ENCODE peak calls at places on chromosomes 16 and 17, in six cellular contexts. One of them, this sample, is unnamed.

GRCh38 chr17:194844-195602 is 13.6 kb upstream of the DOC2B start:
- DNase-seq in anterior cingulate cortex: no peak
- DNase-seq in CD8-positive, alpha-beta T cell: no peak
- DNase-seq in HTR-8/SVneo: no peak
- DNase-seq in GM04503: no peak
- DNase-seq in tibial nerve: no peak
- DNase-seq in this sample: no peak

GRCh38 chr16:85659805-85660511 is 28.8 kb downstream of the GINS2 start:
- DNase-seq in HTR-8/SVneo: peak; percentile 82
- DNase-seq in CD8-positive, alpha-beta T cell: peak; percentile 42
- DNase-seq in anterior cingulate cortex: peak; percentile 26
- DNase-seq in tibial nerve: no peak
- DNase-seq in GM04503: no peak
- DNase-seq in this sample: no peak

GRCh38 chr17:31722251-31723056 is 136.6 kb downstream of the COPRS start:
- DNase-seq in HTR-8/SVneo: peak; percentile 75
- DNase-seq in CD8-positive, alpha-beta T cell: no peak
- DNase-seq in GM04503: no peak
- DNase-seq in tibial nerve: no peak
- DNase-seq in anterior cingulate cortex: no peak
- DNase-seq in this sample: no peak

GRCh38 chr16:27520982-27521673 is 28.6 kb downstream of the GTF3C1 start:
- DNase-seq in CD8-positive, alpha-beta T cell: no peak
- DNase-seq in tibial nerve: no peak
- DNase-seq in HTR-8/SVneo: no peak
- DNase-seq in anterior cingulate cortex: no peak
- DNase-seq in GM04503: no peak
- DNase-seq in this sample: peak; percentile 32

GRCh38 chr16:57539072-57539796 is 2.9 kb upstream of the CCDC102A start:
- DNase-seq in CD8-positive, alpha-beta T cell: no peak
- DNase-seq in HTR-8/SVneo: no peak
- DNase-seq in anterior cingulate cortex: no peak
- DNase-seq in GM04503: no peak
- DNase-seq in tibial nerve: no peak
- DNase-seq in this sample: no peak

GRCh38 chr16:84448444-84448843 is 56.0 kb downstream of the MEAK7 start:
- DNase-seq in tibial nerve: no peak
- DNase-seq in anterior cingulate cortex: no peak
- DNase-seq in CD8-positive, alpha-beta T cell: no peak
- DNase-seq in HTR-8/SVneo: no peak
- DNase-seq in GM04503: no peak
- DNase-seq in this sample: no peak

GRCh38 chr16:21186326-21186691 is 25.1 kb downstream of the ZP2 start:
- DNase-seq in GM04503: no peak
- DNase-seq in tibial nerve: no peak
- DNase-seq in CD8-positive, alpha-beta T cell: no peak
- DNase-seq in HTR-8/SVneo: no peak
- DNase-seq in anterior cingulate cortex: no peak
- DNase-seq in this sample: no peak

GRCh38 chr16:23324727-23325126 is 22.6 kb downstream of the SCNN1B start:
- DNase-seq in HTR-8/SVneo: no peak
- DNase-seq in anterior cingulate cortex: no peak
- DNase-seq in GM04503: no peak
- DNase-seq in CD8-positive, alpha-beta T cell: no peak
- DNase-seq in tibial nerve: no peak
- DNase-seq in this sample: no peak

GRCh38 chr16:30054451-30054850 is 11.1 kb upstream of the ALDOA start:
- DNase-seq in GM04503: no peak
- DNase-seq in HTR-8/SVneo: no peak
- DNase-seq in anterior cingulate cortex: no peak
- DNase-seq in tibial nerve: no peak
- DNase-seq in CD8-positive, alpha-beta T cell: no peak
- DNase-seq in this sample: no peak

GRCh38 chr16:22927306-22927705 is 113.3 kb downstream of the HS3ST2 start:
- DNase-seq in tibial nerve: no peak
- DNase-seq in GM04503: no peak
- DNase-seq in anterior cingulate cortex: no peak
- DNase-seq in HTR-8/SVneo: no peak
- DNase-seq in CD8-positive, alpha-beta T cell: no peak
- DNase-seq in this sample: no peak

GRCh38 chr17:65774787-65775186 is 213.3 kb upstream of the AXIN2 start:
- DNase-seq in tibial nerve: no peak
- DNase-seq in GM04503: no peak
- DNase-seq in anterior cingulate cortex: no peak
- DNase-seq in CD8-positive, alpha-beta T cell: no peak
- DNase-seq in HTR-8/SVneo: no peak
- DNase-seq in this sample: no peak

GRCh38 chr17:78173025-78173715 is 4.8 kb downstream of the SYNGR2 start:
- DNase-seq in GM04503: no peak
- DNase-seq in tibial nerve: no peak
- DNase-seq in CD8-positive, alpha-beta T cell: no peak
- DNase-seq in anterior cingulate cortex: no peak
- DNase-seq in HTR-8/SVneo: no peak
- DNase-seq in this sample: no peak

GRCh38 chr17:81487089-81487486 is 25.5 kb downstream of the ACTG1 start:
- DNase-seq in GM04503: no peak
- DNase-seq in HTR-8/SVneo: no peak
- DNase-seq in CD8-positive, alpha-beta T cell: no peak
- DNase-seq in anterior cingulate cortex: no peak
- DNase-seq in tibial nerve: no peak
- DNase-seq in this sample: no peak

GRCh38 chr16:23435500-23435899 is 17.5 kb downstream of the COG7 start:
- DNase-seq in CD8-positive, alpha-beta T cell: peak; percentile 30
- DNase-seq in tibial nerve: peak; percentile 28
- DNase-seq in anterior cingulate cortex: no peak
- DNase-seq in HTR-8/SVneo: peak; percentile 48
- DNase-seq in GM04503: no peak
- DNase-seq in this sample: peak; percentile 10

GRCh38 chr17:59423137-59423703 is 91.8 kb downstream of the YPEL2 start:
- DNase-seq in anterior cingulate cortex: no peak
- DNase-seq in tibial nerve: no peak
- DNase-seq in GM04503: peak; percentile 61
- DNase-seq in CD8-positive, alpha-beta T cell: no peak
- DNase-seq in HTR-8/SVneo: peak; percentile 68
- DNase-seq in this sample: peak; percentile 83

GRCh38 chr16:69113216-69113615 is 7.8 kb downstream of the HAS3 start:
- DNase-seq in HTR-8/SVneo: no peak
- DNase-seq in anterior cingulate cortex: no peak
- DNase-seq in tibial nerve: no peak
- DNase-seq in CD8-positive, alpha-beta T cell: no peak
- DNase-seq in GM04503: no peak
- DNase-seq in this sample: no peak

GRCh38 chr17:21375757-21376584 is at the start of gene KCNJ12:
- DNase-seq in anterior cingulate cortex: no peak
- DNase-seq in GM04503: no peak
- DNase-seq in tibial nerve: no peak
- DNase-seq in HTR-8/SVneo: peak; percentile 61
- DNase-seq in CD8-positive, alpha-beta T cell: no peak
- DNase-seq in this sample: no peak